ENCODE peak calls at places on chromosomes 2 and 18, in seven cellular contexts. One of them, this sample, is unnamed.

GRCh38 chr18:51006061-51006818 is 23.8 kb upstream of the SMAD4 start:
- DNase-seq in PC-9: no peak
- DNase-seq in adrenal gland: no peak
- DNase-seq in GM23248: no peak
- DNase-seq in fibroblast of lung: no peak
- DNase-seq in cardiac muscle cell: no peak
- DNase-seq in tibial nerve: no peak
- DNase-seq in this sample: no peak

GRCh38 chr2:8659092-8659734 is 22.6 kb upstream of the ID2 start:
- DNase-seq in PC-9: no peak
- DNase-seq in adrenal gland: peak; percentile 61
- DNase-seq in GM23248: no peak
- DNase-seq in fibroblast of lung: no peak
- DNase-seq in cardiac muscle cell: no peak
- DNase-seq in tibial nerve: no peak
- DNase-seq in this sample: no peak

GRCh38 chr2:33437297-33437696 is 39.2 kb upstream of the RASGRP3 start:
- DNase-seq in PC-9: no peak
- DNase-seq in adrenal gland: no peak
- DNase-seq in GM23248: peak; percentile 88
- DNase-seq in fibroblast of lung: peak; percentile 96
- DNase-seq in cardiac muscle cell: peak; percentile 92
- DNase-seq in tibial nerve: no peak
- DNase-seq in this sample: peak; percentile 60

GRCh38 chr2:12587729-12588522 is 128.8 kb upstream of the TRIB2 start:
- DNase-seq in PC-9: peak; percentile 47
- DNase-seq in adrenal gland: peak; percentile 84
- DNase-seq in GM23248: peak; percentile 95
- DNase-seq in fibroblast of lung: peak; percentile 94
- DNase-seq in cardiac muscle cell: peak; percentile 90
- DNase-seq in tibial nerve: no peak
- DNase-seq in this sample: peak; percentile 78

GRCh38 chr2:23554054-23554697 is 169.2 kb downstream of the KLHL29 start:
- DNase-seq in PC-9: no peak
- DNase-seq in adrenal gland: no peak
- DNase-seq in GM23248: peak; percentile 45
- DNase-seq in fibroblast of lung: peak; percentile 73
- DNase-seq in cardiac muscle cell: peak; percentile 71
- DNase-seq in tibial nerve: peak; percentile 58
- DNase-seq in this sample: no peak

GRCh38 chr18:63472380-63472779 is 4.4 kb upstream of the SERPINB5 start:
- DNase-seq in PC-9: peak; percentile 27
- DNase-seq in adrenal gland: no peak
- DNase-seq in GM23248: no peak
- DNase-seq in fibroblast of lung: no peak
- DNase-seq in cardiac muscle cell: no peak
- DNase-seq in tibial nerve: no peak
- DNase-seq in this sample: no peak

GRCh38 chr18:40006553-40007073 is 1948.4 kb upstream of the PIK3C3 start:
- DNase-seq in PC-9: no peak
- DNase-seq in adrenal gland: no peak
- DNase-seq in GM23248: no peak
- DNase-seq in fibroblast of lung: no peak
- DNase-seq in cardiac muscle cell: no peak
- DNase-seq in tibial nerve: no peak
- DNase-seq in this sample: no peak

GRCh38 chr2:217326238-217327022 is 466.6 kb upstream of the TNP1 start:
- DNase-seq in PC-9: peak; percentile 44
- DNase-seq in adrenal gland: no peak
- DNase-seq in GM23248: peak; percentile 38
- DNase-seq in fibroblast of lung: no peak
- DNase-seq in cardiac muscle cell: no peak
- DNase-seq in tibial nerve: no peak
- DNase-seq in this sample: no peak

GRCh38 chr2:102186676-102187190 is at the start of gene IL1RL2:
- DNase-seq in PC-9: no peak
- DNase-seq in adrenal gland: peak; percentile 20
- DNase-seq in GM23248: peak; percentile 34
- DNase-seq in fibroblast of lung: no peak
- DNase-seq in cardiac muscle cell: peak; percentile 71
- DNase-seq in tibial nerve: no peak
- DNase-seq in this sample: no peak

GRCh38 chr2:141929331-141930252 is 201.2 kb downstream of the LRP1B start:
- DNase-seq in PC-9: no peak
- DNase-seq in adrenal gland: no peak
- DNase-seq in GM23248: peak; percentile 65
- DNase-seq in fibroblast of lung: no peak
- DNase-seq in cardiac muscle cell: no peak
- DNase-seq in tibial nerve: no peak
- DNase-seq in this sample: no peak

GRCh38 chr2:237427807-237428506 is 14.0 kb upstream of the COL6A3 start:
- DNase-seq in PC-9: no peak
- DNase-seq in adrenal gland: no peak
- DNase-seq in GM23248: no peak
- DNase-seq in fibroblast of lung: no peak
- DNase-seq in cardiac muscle cell: no peak
- DNase-seq in tibial nerve: no peak
- DNase-seq in this sample: no peak

GRCh38 chr18:25109484-25109883 is 242.5 kb downstream of the ZNF521 start:
- DNase-seq in PC-9: no peak
- DNase-seq in adrenal gland: no peak
- DNase-seq in GM23248: no peak
- DNase-seq in fibroblast of lung: peak; percentile 62
- DNase-seq in cardiac muscle cell: no peak
- DNase-seq in tibial nerve: no peak
- DNase-seq in this sample: no peak

GRCh38 chr2:86225581-86225980 is 26.3 kb downstream of the MRPL35 start:
- DNase-seq in PC-9: no peak
- DNase-seq in adrenal gland: peak; percentile 38
- DNase-seq in GM23248: no peak
- DNase-seq in fibroblast of lung: no peak
- DNase-seq in cardiac muscle cell: peak; percentile 21
- DNase-seq in tibial nerve: no peak
- DNase-seq in this sample: no peak

GRCh38 chr2:107932483-107932882 is 53.8 kb upstream of the SLC5A7 start:
- DNase-seq in PC-9: no peak
- DNase-seq in adrenal gland: no peak
- DNase-seq in GM23248: peak; percentile 45
- DNase-seq in fibroblast of lung: peak; percentile 42
- DNase-seq in cardiac muscle cell: peak; percentile 64
- DNase-seq in tibial nerve: no peak
- DNase-seq in this sample: no peak

GRCh38 chr2:178510388-178510787 is 30.1 kb downstream of the PLEKHA3 start:
- DNase-seq in PC-9: no peak
- DNase-seq in adrenal gland: no peak
- DNase-seq in GM23248: no peak
- DNase-seq in fibroblast of lung: no peak
- DNase-seq in cardiac muscle cell: no peak
- DNase-seq in tibial nerve: no peak
- DNase-seq in this sample: no peak

GRCh38 chr18:25866331-25866730 is 224.1 kb downstream of the SS18 start:
- DNase-seq in PC-9: no peak
- DNase-seq in adrenal gland: no peak
- DNase-seq in GM23248: no peak
- DNase-seq in fibroblast of lung: no peak
- DNase-seq in cardiac muscle cell: no peak
- DNase-seq in tibial nerve: no peak
- DNase-seq in this sample: no peak

GRCh38 chr2:86143307-86143706 is 37.3 kb downstream of the PTCD3 start:
- DNase-seq in PC-9: no peak
- DNase-seq in adrenal gland: no peak
- DNase-seq in GM23248: peak; percentile 17
- DNase-seq in fibroblast of lung: no peak
- DNase-seq in cardiac muscle cell: peak; percentile 11
- DNase-seq in tibial nerve: no peak
- DNase-seq in this sample: no peak

GRCh38 chr2:166375736-166376487 is at the start of gene SCN9A:
- DNase-seq in PC-9: peak; percentile 70
- DNase-seq in adrenal gland: peak; percentile 24
- DNase-seq in GM23248: peak; percentile 85
- DNase-seq in fibroblast of lung: peak; percentile 81
- DNase-seq in cardiac muscle cell: peak; percentile 70
- DNase-seq in tibial nerve: peak; percentile 41
- DNase-seq in this sample: peak; percentile 90

GRCh38 chr2:201872576-201872975 is 66.2 kb downstream of the CDK15 start:
- DNase-seq in PC-9: no peak
- DNase-seq in adrenal gland: no peak
- DNase-seq in GM23248: no peak
- DNase-seq in fibroblast of lung: no peak
- DNase-seq in cardiac muscle cell: no peak
- DNase-seq in tibial nerve: no peak
- DNase-seq in this sample: no peak

GRCh38 chr2:205002390-205002789 is 457.1 kb downstream of the PARD3B start:
- DNase-seq in PC-9: no peak
- DNase-seq in adrenal gland: no peak
- DNase-seq in GM23248: no peak
- DNase-seq in fibroblast of lung: no peak
- DNase-seq in cardiac muscle cell: no peak
- DNase-seq in tibial nerve: no peak
- DNase-seq in this sample: no peak

GRCh38 chr2:223538920-223539440 is 63.2 kb downstream of the SCG2 start:
- DNase-seq in PC-9: no peak
- DNase-seq in adrenal gland: no peak
- DNase-seq in GM23248: no peak
- DNase-seq in fibroblast of lung: peak; percentile 49
- DNase-seq in cardiac muscle cell: peak; percentile 57
- DNase-seq in tibial nerve: no peak
- DNase-seq in this sample: no peak

GRCh38 chr18:32701288-32701687 is 71.5 kb downstream of the KLHL14 start:
- DNase-seq in PC-9: no peak
- DNase-seq in adrenal gland: no peak
- DNase-seq in GM23248: no peak
- DNase-seq in fibroblast of lung: no peak
- DNase-seq in cardiac muscle cell: no peak
- DNase-seq in tibial nerve: no peak
- DNase-seq in this sample: no peak

GRCh38 chr2:232622563-232622962 is 10.8 kb upstream of the EFHD1 start:
- DNase-seq in PC-9: no peak
- DNase-seq in adrenal gland: no peak
- DNase-seq in GM23248: no peak
- DNase-seq in fibroblast of lung: no peak
- DNase-seq in cardiac muscle cell: no peak
- DNase-seq in tibial nerve: no peak
- DNase-seq in this sample: no peak

GRCh38 chr2:18626256-18626668 is 36.9 kb upstream of the NT5C1B start:
- DNase-seq in PC-9: no peak
- DNase-seq in adrenal gland: no peak
- DNase-seq in GM23248: peak; percentile 71
- DNase-seq in fibroblast of lung: peak; percentile 34
- DNase-seq in cardiac muscle cell: peak; percentile 86
- DNase-seq in tibial nerve: no peak
- DNase-seq in this sample: no peak

GRCh38 chr2:239715202-239715601 is 309.9 kb downstream of the NDUFA10 start:
- DNase-seq in PC-9: no peak
- DNase-seq in adrenal gland: peak; percentile 2
- DNase-seq in GM23248: no peak
- DNase-seq in fibroblast of lung: no peak
- DNase-seq in cardiac muscle cell: no peak
- DNase-seq in tibial nerve: no peak
- DNase-seq in this sample: peak; percentile 41

GRCh38 chr18:62357079-62357719 is 32.1 kb downstream of the TNFRSF11A start:
- DNase-seq in PC-9: no peak
- DNase-seq in adrenal gland: no peak
- DNase-seq in GM23248: no peak
- DNase-seq in fibroblast of lung: no peak
- DNase-seq in cardiac muscle cell: no peak
- DNase-seq in tibial nerve: no peak
- DNase-seq in this sample: no peak

GRCh38 chr2:70671059-70671685 is 96.8 kb downstream of the ADD2 start:
- DNase-seq in PC-9: no peak
- DNase-seq in adrenal gland: no peak
- DNase-seq in GM23248: peak; percentile 38
- DNase-seq in fibroblast of lung: no peak
- DNase-seq in cardiac muscle cell: peak; percentile 18
- DNase-seq in tibial nerve: no peak
- DNase-seq in this sample: no peak

GRCh38 chr2:167626301-167626700 is 621.1 kb downstream of the STK39 start:
- DNase-seq in PC-9: no peak
- DNase-seq in adrenal gland: no peak
- DNase-seq in GM23248: no peak
- DNase-seq in fibroblast of lung: peak; percentile 72
- DNase-seq in cardiac muscle cell: peak; percentile 25
- DNase-seq in tibial nerve: no peak
- DNase-seq in this sample: no peak

GRCh38 chr18:44909191-44909719 is 228.6 kb downstream of the SETBP1 start:
- DNase-seq in PC-9: no peak
- DNase-seq in adrenal gland: no peak
- DNase-seq in GM23248: no peak
- DNase-seq in fibroblast of lung: no peak
- DNase-seq in cardiac muscle cell: peak; percentile 23
- DNase-seq in tibial nerve: no peak
- DNase-seq in this sample: no peak

GRCh38 chr2:191860760-191861466 is 14.0 kb upstream of the CAVIN2 start:
- DNase-seq in PC-9: no peak
- DNase-seq in adrenal gland: no peak
- DNase-seq in GM23248: no peak
- DNase-seq in fibroblast of lung: no peak
- DNase-seq in cardiac muscle cell: no peak
- DNase-seq in tibial nerve: no peak
- DNase-seq in this sample: no peak
- H3K4me1 ChIP-seq in PC-9: peaks cover 5% of the 10 kb centered on the region
- H3K4me1 ChIP-seq in adrenal gland: peaks cover 3% of the 10 kb centered on the region
- H3K4me1 ChIP-seq in GM23248: peaks cover 44% of the 10 kb centered on the region
- H3K4me1 ChIP-seq in fibroblast of lung: peaks cover 15% of the 10 kb centered on the region
- H3K4me1 ChIP-seq in cardiac muscle cell: no peaks in the 10 kb centered on the region
- H3K4me1 ChIP-seq in tibial nerve: peaks cover 16% of the 10 kb centered on the region
- H3K4me1 ChIP-seq in this sample: peaks cover 31% of the 10 kb centered on the region

GRCh38 chr2:222291485-222291841 is 7.3 kb downstream of the PAX3 start:
- DNase-seq in PC-9: no peak
- DNase-seq in adrenal gland: no peak
- DNase-seq in GM23248: no peak
- DNase-seq in fibroblast of lung: no peak
- DNase-seq in cardiac muscle cell: no peak
- DNase-seq in tibial nerve: no peak
- DNase-seq in this sample: no peak
- H3K27me3 ChIP-seq in PC-9: peaks cover 97% of the 10 kb centered on the region
- H3K27me3 ChIP-seq in adrenal gland: peaks cover 94% of the 10 kb centered on the region
- H3K27me3 ChIP-seq in GM23248: peaks cover 94% of the 10 kb centered on the region
- H3K27me3 ChIP-seq in fibroblast of lung: peaks cover 59% of the 10 kb centered on the region
- H3K27me3 ChIP-seq in cardiac muscle cell: peaks cover 100% of the 10 kb centered on the region
- H3K27me3 ChIP-seq in tibial nerve: peaks cover 100% of the 10 kb centered on the region
- H3K27me3 ChIP-seq in this sample: peaks cover 39% of the 10 kb centered on the region

GRCh38 chr2:159748089-159748488 is 35.8 kb downstream of the MARCHF7 start:
- DNase-seq in PC-9: no peak
- DNase-seq in adrenal gland: no peak
- DNase-seq in GM23248: no peak
- DNase-seq in fibroblast of lung: no peak
- DNase-seq in cardiac muscle cell: no peak
- DNase-seq in tibial nerve: no peak
- DNase-seq in this sample: no peak
- H3K4me1 ChIP-seq in PC-9: no peaks in the 10 kb centered on the region
- H3K4me1 ChIP-seq in adrenal gland: peaks cover 9% of the 10 kb centered on the region
- H3K4me1 ChIP-seq in GM23248: no peaks in the 10 kb centered on the region
- H3K4me1 ChIP-seq in fibroblast of lung: no peaks in the 10 kb centered on the region
- H3K4me1 ChIP-seq in cardiac muscle cell: peaks cover 7% of the 10 kb centered on the region
- H3K4me1 ChIP-seq in tibial nerve: peaks cover 23% of the 10 kb centered on the region
- H3K4me1 ChIP-seq in this sample: peaks cover 10% of the 10 kb centered on the region

DNA sequence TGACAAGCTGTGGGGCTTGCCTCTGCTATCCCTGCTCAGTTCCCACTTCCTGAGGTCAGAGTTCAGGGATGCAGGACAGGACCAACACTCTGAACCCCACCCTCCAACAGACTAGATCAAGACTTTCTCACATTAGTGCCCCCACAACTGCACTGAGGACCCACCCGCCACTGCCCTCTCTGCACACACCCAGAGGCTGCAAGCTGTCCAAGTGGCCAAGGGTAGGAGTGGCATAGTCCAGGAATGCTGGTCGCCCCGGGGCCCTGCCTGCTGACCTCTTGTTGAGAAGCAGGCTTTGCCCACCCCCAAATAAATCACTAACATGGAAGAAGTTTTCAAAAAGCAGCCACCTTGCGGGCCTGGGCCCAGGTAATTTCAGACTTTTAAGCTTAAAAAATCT is 5.5 kb upstream of the KIF1A start:
- DNase-seq in PC-9: no peak
- DNase-seq in adrenal gland: no peak
- DNase-seq in GM23248: no peak
- DNase-seq in fibroblast of lung: no peak
- DNase-seq in cardiac muscle cell: no peak
- DNase-seq in tibial nerve: no peak
- DNase-seq in this sample: no peak
- H3K27me3 ChIP-seq in PC-9: peaks cover 98% of the 10 kb centered on the region
- H3K27me3 ChIP-seq in adrenal gland: peaks cover 74% of the 10 kb centered on the region
- H3K27me3 ChIP-seq in GM23248: peaks cover 95% of the 10 kb centered on the region
- H3K27me3 ChIP-seq in fibroblast of lung: peaks cover 42% of the 10 kb centered on the region
- H3K27me3 ChIP-seq in cardiac muscle cell: peaks cover 100% of the 10 kb centered on the region
- H3K27me3 ChIP-seq in tibial nerve: peaks cover 97% of the 10 kb centered on the region
- H3K27me3 ChIP-seq in this sample: peaks cover 82% of the 10 kb centered on the region

This sample was measured in SJSA1.